ENCODE peak calls at places on chromosomes 1 and 21, in six cellular contexts. Q, Z, A, I, R and F are unnamed samples.

GRCh38 chr1:226414098-226414698 is 6.3 kb upstream of the PARP1 start:
- DNase-seq in Z (no peak), R (no peak), Q (no peak), I (no peak), A (no peak), F (no peak)

GRCh38 chr21:16956824-16957223 is 556.0 kb upstream of the CXADR start:
- DNase-seq in A (no peak), Q (no peak), R (no peak), I (no peak), Z (no peak), F (no peak)

GRCh38 chr1:242243472-242243871 is 244.6 kb upstream of the MAP1LC3C start:
- DNase-seq in Q (no peak), A (peak; percentile 17), Z (no peak), R (no peak), I (no peak), F (no peak)

GRCh38 chr1:204975568-204976235 is 67.3 kb upstream of the CNTN2 start:
- DNase-seq in Q (peak; percentile 44), R (peak; percentile 56), Z (peak; percentile 60), I (no peak), A (peak; percentile 37), F (peak; percentile 74)

GRCh38 chr21:31180256-31181088 is 142.2 kb upstream of the KRTAP19-8 start:
- DNase-seq in I (no peak), R (no peak), A (no peak), Z (no peak), Q (no peak), F (peak; percentile 45)

GRCh38 chr1:167899253-167899681 is 14.7 kb downstream of the ADCY10 start:
- DNase-seq in I (no peak), R (no peak), Q (no peak), A (peak; percentile 80), Z (no peak), F (no peak)

GRCh38 chr1:168482106-168482505 is 61.7 kb downstream of the XCL2 start:
- DNase-seq in I (no peak), Q (no peak), Z (peak; percentile 60), R (no peak), A (no peak), F (no peak)

GRCh38 chr1:9612871-9613624 is 24.3 kb downstream of the TMEM201 start:
- DNase-seq in I (no peak), R (no peak), A (no peak), Q (no peak), Z (no peak), F (no peak)

GRCh38 chr1:228940526-228940925 is 205.2 kb downstream of the RHOU start:
- DNase-seq in A (no peak), I (no peak), R (no peak), Q (no peak), Z (no peak), F (no peak)

GRCh38 chr21:46210378-46211136 is 18.0 kb downstream of the LSS start:
- DNase-seq in R (no peak), Z (no peak), A (peak; percentile 13), I (peak; percentile 18), Q (no peak), F (peak; percentile 3)

GRCh38 chr1:62362952-62363325 is 43.7 kb upstream of the KANK4 start:
- DNase-seq in Z (no peak), Q (no peak), I (no peak), R (no peak), A (no peak), F (no peak)

GRCh38 chr1:21607549-21608529 is 61.3 kb downstream of the RAP1GAP start:
- DNase-seq in A (peak; percentile 97), Q (peak; percentile 95), I (no peak), Z (peak; percentile 91), R (peak; percentile 98), F (peak; percentile 97)

GRCh38 chr1:60904079-60904852 is 178.1 kb upstream of the NFIA start:
- DNase-seq in Z (no peak), I (no peak), Q (no peak), A (no peak), R (no peak), F (peak; percentile 9)

GRCh38 chr1:245516178-245516829 is 361.5 kb downstream of the KIF26B start:
- DNase-seq in Q (no peak), Z (no peak), R (no peak), I (no peak), A (no peak), F (peak; percentile 81)

GRCh38 chr1:198935371-198935921 is 296.6 kb downstream of the PTPRC start:
- DNase-seq in R (peak; percentile 66), A (peak; percentile 70), Q (peak; percentile 65), Z (no peak), I (peak; percentile 81), F (peak; percentile 88)

GRCh38 chr1:222634180-222635013 is 16.5 kb downstream of the MIA3 start:
- DNase-seq in A (peak; percentile 69), Z (peak; percentile 93), Q (peak; percentile 67), R (peak; percentile 88), I (peak; percentile 70), F (peak; percentile 65)

GRCh38 chr1:228983661-228984060 is 248.4 kb downstream of the RHOU start:
- DNase-seq in Q (no peak), A (no peak), Z (no peak), I (no peak), R (no peak), F (no peak)

GRCh38 chr1:84772428-84772943 is 82.2 kb upstream of the SSX2IP start:
- DNase-seq in Q (peak; percentile 86), A (peak; percentile 79), R (peak; percentile 88), I (peak; percentile 79), Z (peak; percentile 91), F (peak; percentile 65)

GRCh38 chr1:9442266-9442846 is 96.9 kb upstream of the SLC25A33 start:
- DNase-seq in I (no peak), A (no peak), R (no peak), Z (no peak), Q (no peak), F (no peak)

GRCh38 chr1:101520302-101520701 is 283.5 kb downstream of the S1PR1 start:
- DNase-seq in I (no peak), A (no peak), Q (peak; percentile 7), Z (peak; percentile 49), R (peak; percentile 22), F (peak; percentile 48)

GRCh38 chr1:55322842-55323241 is 107.7 kb upstream of the USP24 start:
- DNase-seq in R (no peak), I (no peak), A (no peak), Z (no peak), Q (no peak), F (no peak)

GRCh38 chr1:6465461-6466005 is 440 bp downstream of the TNFRSF25 start:
- DNase-seq in A (no peak), I (no peak), Z (no peak), Q (no peak), R (no peak), F (no peak)

GRCh38 chr1:17844146-17844826 is 89.2 kb downstream of the ACTL8 start:
- DNase-seq in I (no peak), Z (no peak), A (no peak), Q (no peak), R (no peak), F (no peak)

GRCh38 chr1:179021873-179022272 is 3.8 kb upstream of the FAM20B start:
- DNase-seq in I (no peak), Q (no peak), R (no peak), A (peak; percentile 80), Z (no peak), F (peak; percentile 50)

GRCh38 chr1:22611530-22611947 is 24.9 kb upstream of the C1QA start:
- DNase-seq in A (peak; percentile 61), I (no peak), R (peak; percentile 33), Z (peak; percentile 70), Q (no peak), F (no peak)

GRCh38 chr1:220908757-220909156 is 29.5 kb downstream of the HLX start:
- DNase-seq in Z (no peak), A (no peak), Q (no peak), R (no peak), I (no peak), F (no peak)

GRCh38 chr21:16342932-16343331 is 613.1 kb downstream of the USP25 start:
- DNase-seq in Z (no peak), R (no peak), Q (no peak), I (no peak), A (no peak), F (no peak)

GRCh38 chr1:237695878-237696277 is 194.8 kb downstream of the ZP4 start:
- DNase-seq in Z (no peak), A (no peak), Q (no peak), R (no peak), I (no peak), F (no peak)

GRCh38 chr1:146021622-146022402 is at the start of gene HJV:
- DNase-seq in Q (no peak), A (no peak), R (no peak), Z (no peak), I (no peak), F (no peak)

DNA sequence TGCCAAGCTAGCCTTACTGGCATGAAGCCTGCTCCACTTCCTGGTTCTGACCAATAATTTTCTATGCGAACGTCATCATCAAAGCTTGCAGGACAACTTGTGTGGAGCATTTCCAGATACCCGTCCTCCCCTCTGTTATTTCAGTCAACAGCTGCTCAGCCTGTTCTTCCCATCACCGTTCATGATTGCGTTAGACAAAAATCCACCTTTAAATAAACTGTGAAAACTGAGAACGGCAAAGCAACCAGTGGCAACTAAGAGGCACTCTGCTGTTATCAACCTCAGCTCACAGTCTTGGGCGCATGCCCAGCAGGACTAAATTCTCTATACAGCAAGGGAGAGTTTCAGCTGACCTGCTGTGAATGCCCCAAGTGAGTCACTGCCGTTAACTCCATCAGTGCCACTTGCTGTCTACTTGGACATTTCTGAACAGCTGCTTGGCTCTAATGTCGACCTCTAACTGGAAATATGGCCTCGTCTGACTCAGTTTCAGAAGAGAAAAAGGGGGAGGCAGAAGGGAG is 207.4 kb upstream of the RUNX1 start:
- DNase-seq in Z (no peak), Q (peak; percentile 78), R (peak; percentile 83), I (no peak), A (peak; percentile 95), F (no peak)
- H3K4me3 ChIP-seq in Z (no peak overlapping the region), Q (no peak overlapping the region), R (no peak overlapping the region), I (no peak overlapping the region), A (peak overlapping the region; percentile 1), F (no peak overlapping the region)

GRCh38 chr1:39462074-39462473 is 29.4 kb upstream of the BMP8A start:
- DNase-seq in Q (no peak), A (no peak), R (no peak), I (no peak), Z (no peak), F (no peak)
- H3K4me3 ChIP-seq in Q (no peak overlapping the region), A (no peak overlapping the region), R (no peak overlapping the region), I (no peak overlapping the region), Z (no peak overlapping the region), F (no peak overlapping the region)

GRCh38 chr1:76868154-76868882 is 1.0 kb downstream of the ST6GALNAC5 start:
- DNase-seq in Z (peak; percentile 72), Q (no peak), R (no peak), I (no peak), A (peak; percentile 51), F (peak; percentile 72)
- H3K4me3 ChIP-seq in Z (peak overlapping the region; percentile 90), Q (peak overlapping the region; percentile 2), R (peak overlapping the region; percentile 24), I (no peak overlapping the region), A (peak overlapping the region; percentile 66), F (peak overlapping the region; percentile 76)

DNA sequence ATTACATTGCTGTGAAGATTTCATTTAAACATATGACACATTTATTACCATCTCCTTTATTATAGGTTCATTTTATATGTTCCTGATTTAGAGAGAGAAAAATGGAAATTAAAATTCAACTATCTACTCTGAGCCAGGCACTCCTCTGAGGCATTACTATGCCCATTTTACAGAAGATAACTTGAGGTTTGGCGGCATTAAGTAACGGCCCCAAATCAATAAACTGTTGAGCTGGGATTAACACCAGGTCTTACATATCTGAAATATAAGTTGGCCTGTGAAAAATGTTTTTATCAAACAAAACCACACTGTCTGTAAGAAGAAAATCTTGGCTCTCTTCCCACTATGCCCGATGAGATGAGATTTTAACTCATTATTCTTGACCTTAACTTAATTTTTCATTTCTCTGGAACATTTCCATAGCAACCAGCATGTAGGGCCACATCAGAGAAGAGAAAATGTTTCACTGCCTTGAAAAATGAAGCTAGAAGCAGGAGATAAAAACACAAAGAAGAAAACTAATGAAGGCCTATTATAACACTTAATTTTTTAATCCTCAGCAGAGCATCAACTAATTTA is 21.8 kb downstream of the RC3H1 start:
- DNase-seq in I (no peak), A (no peak), Z (no peak), R (no peak), Q (no peak), F (peak; percentile 17)
- H3K4me3 ChIP-seq in I (no peak overlapping the region), A (no peak overlapping the region), Z (no peak overlapping the region), R (no peak overlapping the region), Q (no peak overlapping the region), F (peak overlapping the region; percentile 6)